ENCODE peak calls at places on chromosomes 5 and 9, in four cellular contexts. T, Z, V and M are unnamed samples.

GRCh38 chr5:32531885-32532520 is 53.4 kb upstream of the SUB1 start:
- DNase-seq in T (no peak), V (no peak), Z (no peak), M (no peak)

GRCh38 chr9:21506910-21507795 is 25.0 kb upstream of the IFNE start:
- DNase-seq in T (no peak), Z (no peak), V (no peak), M (no peak)

GRCh38 chr9:22244141-22245011 is 202.2 kb upstream of the DMRTA1 start:
- DNase-seq in T (no peak), V (peak), Z (peak), M (no peak)

GRCh38 chr5:120465281-120465961 is 1.3 kb downstream of the PRR16 start:
- DNase-seq in Z (no peak), V (peak), T (peak), M (no peak)

GRCh38 chr9:27499481-27499880 is 24.6 kb upstream of the IFNK start:
- DNase-seq in V (no peak), Z (no peak), T (no peak), M (no peak)

GRCh38 chr5:157383151-157383810 is 76.7 kb upstream of the NIPAL4 start:
- DNase-seq in Z (no peak), V (no peak), T (no peak), M (no peak)

GRCh38 chr5:178312900-178313299 is 80.3 kb upstream of the PHYKPL start:
- DNase-seq in V (no peak), T (no peak), Z (peak), M (no peak)

GRCh38 chr5:124664287-124664686 is 82.2 kb downstream of the ZNF608 start:
- DNase-seq in Z (no peak), V (no peak), T (no peak), M (no peak)

GRCh38 chr5:65760504-65761275 is 38.7 kb downstream of the NLN start:
- DNase-seq in T (no peak), Z (peak), V (no peak), M (no peak)

GRCh38 chr9:33159058-33159759 is 7.9 kb downstream of the B4GALT1 start:
- DNase-seq in V (peak), T (peak), Z (no peak), M (no peak)

GRCh38 chr5:143566139-143566538 is 162.7 kb upstream of the NR3C1 start:
- DNase-seq in Z (no peak), V (no peak), T (no peak), M (no peak)

GRCh38 chr9:121550569-121551512 is 51.2 kb upstream of the GGTA1 start:
- DNase-seq in V (peak), Z (peak), T (peak), M (peak)

GRCh38 chr5:76367623-76368366 is 35.3 kb upstream of the IQGAP2 start:
- DNase-seq in T (no peak), V (no peak), Z (no peak), M (no peak)

GRCh38 chr5:154181156-154181555 is 9.4 kb upstream of the GALNT10 start:
- DNase-seq in T (no peak), Z (no peak), V (no peak), M (no peak)

GRCh38 chr9:34991833-34992375 is 2.4 kb downstream of the DNAJB5 start:
- DNase-seq in V (no peak), T (peak), Z (no peak), M (no peak)

GRCh38 chr9:136495401-136495800 is 12.6 kb upstream of the SEC16A start:
- DNase-seq in T (no peak), Z (no peak), V (no peak), M (no peak)

GRCh38 chr9:137055385-137056364 is 1.8 kb upstream of the ENTPD2 start:
- DNase-seq in V (no peak), Z (peak), T (peak), M (no peak)

GRCh38 chr5:61429906-61430305 is 97.8 kb downstream of the ZSWIM6 start:
- DNase-seq in V (no peak), Z (no peak), T (no peak), M (no peak)

GRCh38 chr5:143539742-143540141 is 136.3 kb upstream of the NR3C1 start:
- DNase-seq in Z (no peak), V (no peak), T (no peak), M (no peak)

GRCh38 chr9:133089271-133089671 is 27.5 kb downstream of the CEL start:
- DNase-seq in V (no peak), T (no peak), Z (no peak), M (no peak)

DNA sequence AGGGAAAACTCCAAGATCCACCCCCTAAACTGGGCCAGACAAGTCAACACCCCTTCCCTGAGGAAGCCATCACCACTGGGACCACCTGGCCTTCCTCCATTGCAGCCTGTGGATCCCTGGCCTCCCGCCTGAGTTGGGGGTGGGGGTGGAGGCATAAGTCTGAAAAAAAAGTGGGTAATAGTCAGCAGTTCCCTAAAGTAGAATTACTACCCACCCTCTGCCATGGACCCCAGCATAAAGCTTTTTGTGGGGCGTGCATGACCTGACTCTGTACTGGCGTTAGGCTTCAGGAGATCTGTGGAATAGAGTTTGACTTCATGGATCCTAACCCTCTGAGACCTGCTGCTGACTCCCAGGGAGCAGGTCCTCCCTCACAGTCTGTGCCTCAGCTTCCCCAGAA is 2.0 kb upstream of the CXXC5 start:
- DNase-seq in V (no peak), T (peak), Z (no peak), M (no peak)
- TF ChIP-seq CTCF in V (no peak), T (no peak), Z (no peak), M (no peak)

GRCh38 chr5:135977375-135977928 is 22.7 kb upstream of the LECT2 start:
- DNase-seq in V (peak), Z (peak), T (peak), M (no peak)
- TF ChIP-seq CTCF in V (peak), Z (peak), T (peak), M (no peak)

GRCh38 chr9:72364679-72365524 is at the start of gene ZFAND5:
- DNase-seq in Z (peak), T (peak), V (peak), M (peak)
- TF ChIP-seq CTCF in Z (no peak), T (no peak), V (peak), M (peak)

GRCh38 chr5:115571441-115571878 is 26.9 kb upstream of the FEM1C start:
- DNase-seq in Z (peak), T (no peak), V (no peak), M (no peak)
- TF ChIP-seq CTCF in Z (no peak), T (no peak), V (no peak), M (no peak)

GRCh38 chr9:81683704-81684103 is 5.6 kb downstream of the TLE1 start:
- DNase-seq in T (no peak), Z (no peak), V (no peak), M (no peak)
- TF ChIP-seq CTCF in T (no peak), Z (no peak), V (no peak), M (no peak)

DNA sequence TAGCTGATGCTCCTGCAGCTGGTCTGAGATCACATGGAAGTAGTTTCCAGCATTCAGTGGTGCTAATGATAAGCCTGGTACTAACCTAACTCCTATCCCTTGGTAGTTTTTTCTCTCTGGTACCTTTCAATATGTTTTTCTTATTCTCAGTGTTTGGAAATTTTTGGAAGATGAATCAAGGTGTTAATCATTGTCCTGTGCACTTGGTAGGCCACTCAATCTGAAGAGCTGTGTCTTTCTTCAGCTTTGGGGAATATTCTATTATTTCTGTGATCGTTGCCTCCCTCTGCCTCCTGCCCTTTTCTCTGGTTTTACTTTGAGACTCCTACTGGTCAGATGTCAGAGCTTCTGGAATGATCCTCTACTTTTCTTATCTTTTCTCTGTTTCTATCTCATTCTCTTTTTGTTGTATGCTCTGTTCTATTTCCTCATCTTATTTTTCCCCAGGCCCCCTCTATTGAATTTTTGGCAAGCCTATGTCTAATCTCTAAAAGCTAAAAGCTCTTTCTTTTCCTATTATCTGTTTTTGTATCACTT is 136.8 kb downstream of the APBA1 start:
- DNase-seq in T (no peak), Z (no peak), V (no peak), M (no peak)
- TF ChIP-seq CTCF in T (no peak), Z (no peak), V (no peak), M (no peak)

GRCh38 chr5:171309526-171310333 is 682 bp downstream of the TLX3 start:
- DNase-seq in V (peak), Z (no peak), T (no peak), M (no peak)
- TF ChIP-seq CTCF in V (peak), Z (no peak), T (peak), M (no peak)